ENCODE peak calls at places on chromosome 22, in eight cellular contexts. Q is substantia nigra, T is activated T-cell treated with anti-CD3 and anti-CD28 coated beads for 1 hour, N is upper lobe of right lung, X is type B pancreatic cell, E is pancreas, U is ELR, B is NCI-H1092 treated with DMSO at 0.1 percent for 48 hours. M is an unnamed sample.

GRCh38 chr22:29030618-29031235 is 30.9 kb downstream of the C22orf31 start:
- DNase-seq in Q (no peak), T (no peak), N (peak; percentile 89), X (peak; percentile 84), E (peak; percentile 91), U (peak; percentile 92), B (peak; percentile 73), M (no peak)

GRCh38 chr22:23220485-23221350 is 40.4 kb downstream of the BCR start:
- DNase-seq in Q (no peak), T (no peak), N (peak; percentile 70), X (no peak), E (no peak), U (peak; percentile 51), B (no peak), M (no peak)

GRCh38 chr22:50082197-50082715 is 3.0 kb downstream of the MLC1 start:
- DNase-seq in Q (no peak), T (no peak), N (no peak), X (no peak), E (no peak), U (no peak), B (no peak), M (no peak)

GRCh38 chr22:39013923-39014722 is at the start of gene APOBEC3C:
- DNase-seq in Q (peak; percentile 27), T (peak; percentile 60), N (peak; percentile 83), X (peak; percentile 76), E (peak; percentile 54), U (peak; percentile 90), B (no peak), M (peak; percentile 62)

GRCh38 chr22:39184586-39185577 is 32.4 kb upstream of the CBX7 start:
- DNase-seq in Q (no peak), T (no peak), N (peak; percentile 46), X (no peak), E (no peak), U (peak; percentile 53), B (no peak), M (no peak)

GRCh38 chr22:44130076-44130711 is 50.5 kb upstream of the PARVG start:
- DNase-seq in Q (no peak), T (no peak), N (peak; percentile 40), X (no peak), E (no peak), U (no peak), B (no peak), M (no peak)

GRCh38 chr22:47153854-47154542 is 391.5 kb downstream of the TBC1D22A start:
- DNase-seq in Q (no peak), T (no peak), N (no peak), X (no peak), E (no peak), U (no peak), B (no peak), M (no peak)

GRCh38 chr22:28838971-28839370 is 38.6 kb upstream of the XBP1 start:
- DNase-seq in Q (no peak), T (no peak), N (no peak), X (no peak), E (no peak), U (no peak), B (no peak), M (no peak)

GRCh38 chr22:38305481-38306448 is 11.5 kb downstream of the CSNK1E start:
- DNase-seq in Q (no peak), T (no peak), N (no peak), X (no peak), E (no peak), U (peak; percentile 64), B (peak; percentile 77), M (peak; percentile 11)

GRCh38 chr22:19477321-19478085 is 1.5 kb downstream of the UFD1 start:
- DNase-seq in Q (no peak), T (no peak), N (no peak), X (no peak), E (no peak), U (peak; percentile 29), B (no peak), M (no peak)

GRCh38 chr22:49963647-49964026 is 3.1 kb downstream of the PIM3 start:
- DNase-seq in Q (no peak), T (no peak), N (no peak), X (no peak), E (peak; percentile 41), U (no peak), B (no peak), M (no peak)

GRCh38 chr22:37563153-37564081 is 3.1 kb downstream of the CDC42EP1 start:
- DNase-seq in Q (peak; percentile 73), T (no peak), N (peak; percentile 82), X (no peak), E (peak; percentile 90), U (peak; percentile 96), B (no peak), M (no peak)

GRCh38 chr22:31616315-31616980 is 45.6 kb downstream of the PISD start:
- DNase-seq in Q (no peak), T (no peak), N (peak; percentile 77), X (no peak), E (no peak), U (no peak), B (no peak), M (no peak)

GRCh38 chr22:25741692-25742626 is at the start of gene MYO18B:
- DNase-seq in Q (no peak), T (no peak), N (no peak), X (no peak), E (no peak), U (no peak), B (no peak), M (no peak)

GRCh38 chr22:45678961-45679912 is 7.6 kb downstream of the ATXN10 start:
- DNase-seq in Q (no peak), T (no peak), N (no peak), X (no peak), E (no peak), U (peak; percentile 93), B (no peak), M (no peak)

GRCh38 chr22:38921801-38922200 is 35.6 kb upstream of the APOBEC3A start:
- DNase-seq in Q (no peak), T (no peak), N (no peak), X (no peak), E (no peak), U (no peak), B (no peak), M (no peak)

GRCh38 chr22:42949159-42949558 is 65.8 kb downstream of the PACSIN2 start:
- DNase-seq in Q (no peak), T (no peak), N (no peak), X (no peak), E (no peak), U (peak; percentile 55), B (no peak), M (no peak)

GRCh38 chr22:22814666-22815396 is 72.8 kb upstream of the IGLL5 start:
- DNase-seq in Q (no peak), T (no peak), N (no peak), X (peak; percentile 43), E (no peak), U (no peak), B (no peak), M (no peak)

GRCh38 chr22:45268958-45269844 is 15.5 kb upstream of the UPK3A start:
- DNase-seq in Q (peak; percentile 78), T (peak; percentile 93), N (peak; percentile 92), X (peak; percentile 95), E (peak; percentile 80), U (peak; percentile 76), B (peak; percentile 3), M (peak; percentile 86)

GRCh38 chr22:36277482-36278291 is 24.8 kb downstream of the APOL1 start:
- DNase-seq in Q (peak; percentile 28), T (peak; percentile 44), N (peak; percentile 77), X (no peak), E (peak; percentile 48), U (peak; percentile 71), B (peak; percentile 38), M (peak; percentile 47)

GRCh38 chr22:22982616-22983015 is 87.7 kb upstream of the GNAZ start:
- DNase-seq in Q (no peak), T (no peak), N (no peak), X (no peak), E (no peak), U (no peak), B (no peak), M (no peak)

GRCh38 chr22:40758390-40758789 is 60.8 kb downstream of the SLC25A17 start:
- DNase-seq in Q (no peak), T (no peak), N (no peak), X (no peak), E (no peak), U (no peak), B (no peak), M (no peak)

GRCh38 chr22:36026741-36027140 is 1.9 kb downstream of the RBFOX2 start:
- DNase-seq in Q (no peak), T (no peak), N (no peak), X (no peak), E (no peak), U (peak; percentile 64), B (no peak), M (no peak)

GRCh38 chr22:19723165-19723989 is at the start of gene GP1BB:
- DNase-seq in Q (no peak), T (peak; percentile 20), N (no peak), X (no peak), E (peak; percentile 33), U (no peak), B (no peak), M (no peak)

GRCh38 chr22:49209452-49210195 is 618.0 kb downstream of the BRD1 start:
- DNase-seq in Q (peak; percentile 4), T (no peak), N (peak; percentile 64), X (peak; percentile 58), E (no peak), U (no peak), B (peak; percentile 44), M (no peak)

GRCh38 chr22:19478466-19479357 is at the start of gene UFD1:
- DNase-seq in Q (peak; percentile 67), T (peak; percentile 65), N (peak; percentile 93), X (peak; percentile 81), E (peak; percentile 89), U (peak; percentile 81), B (peak; percentile 95), M (peak; percentile 75)

GRCh38 chr22:45502215-45503070 is at the start of gene FBLN1:
- DNase-seq in Q (no peak), T (no peak), N (no peak), X (peak; percentile 85), E (no peak), U (peak; percentile 23), B (no peak), M (no peak)

GRCh38 chr22:50656122-50657070 is 16.2 kb upstream of the SHANK3 start:
- DNase-seq in Q (no peak), T (no peak), N (peak; percentile 60), X (peak; percentile 39), E (no peak), U (peak; percentile 74), B (no peak), M (no peak)

GRCh38 chr22:26785942-26786341 is 128.6 kb downstream of the MIAT start:
- DNase-seq in Q (no peak), T (no peak), N (no peak), X (no peak), E (no peak), U (no peak), B (no peak), M (no peak)

GRCh38 chr22:43992331-43992821 is 31.7 kb upstream of the PARVB start:
- DNase-seq in Q (no peak), T (no peak), N (peak; percentile 53), X (no peak), E (no peak), U (peak; percentile 74), B (no peak), M (no peak)

GRCh38 chr22:37492428-37493344 is 6.5 kb upstream of the MFNG start:
- DNase-seq in Q (no peak), T (peak; percentile 45), N (peak; percentile 63), X (no peak), E (no peak), U (peak; percentile 71), B (no peak), M (no peak)

GRCh38 chr22:24485608-24486007 is 9.5 kb upstream of the UPB1 start:
- DNase-seq in Q (no peak), T (no peak), N (no peak), X (no peak), E (no peak), U (peak; percentile 34), B (no peak), M (no peak)

GRCh38 chr22:22691716-22692701 is 47.6 kb downstream of the GGTLC2 start:
- DNase-seq in Q (no peak), T (no peak), N (no peak), X (no peak), E (no peak), U (no peak), B (no peak), M (no peak)

GRCh38 chr22:41021039-41021654 is 70.0 kb downstream of the RBX1 start:
- DNase-seq in Q (no peak), T (no peak), N (peak; percentile 74), X (no peak), E (peak; percentile 7), U (peak; percentile 10), B (no peak), M (no peak)

M was measured in effector memory CD4-positive, alpha-beta T cell.